ENCODE peak calls at places on chromosomes 3 and 15, in five cellular contexts. S is kidney tubule cell, X is T follicular helper cell, P is GOT3, W is HuH-7. A is an unnamed sample.

GRCh38 chr3:152350764-152351163 is 82.0 kb downstream of the MBNL1 start:
- DNase-seq in S (no peak), X (no peak), P (no peak), W (no peak), A (no peak)

GRCh38 chr3:140917769-140918168 is 23.9 kb upstream of the SLC25A36 start:
- DNase-seq in S (no peak), X (no peak), P (no peak), W (no peak), A (no peak)

GRCh38 chr3:141081141-141081795 is 30.1 kb downstream of the SPSB4 start:
- DNase-seq in S (no peak), X (no peak), P (no peak), W (no peak), A (no peak)

GRCh38 chr3:114363554-114364202 is 69.8 kb downstream of the TIGIT start:
- DNase-seq in S (peak), X (no peak), P (no peak), W (no peak), A (peak)

GRCh38 chr3:149963485-149963884 is 7.2 kb downstream of the PFN2 start:
- DNase-seq in S (no peak), X (no peak), P (no peak), W (no peak), A (no peak)

GRCh38 chr3:24343084-24343783 is 151.4 kb downstream of the THRB start:
- DNase-seq in S (peak), X (no peak), P (no peak), W (no peak), A (no peak)

GRCh38 chr3:183202004-183202722 is 39.6 kb upstream of the LAMP3 start:
- DNase-seq in S (no peak), X (no peak), P (no peak), W (no peak), A (no peak)

GRCh38 chr3:155585384-155585783 is 159.5 kb downstream of the PLCH1 start:
- DNase-seq in S (peak), X (no peak), P (no peak), W (no peak), A (no peak)

GRCh38 chr15:26702381-26702780 is 70.5 kb downstream of the GABRB3 start:
- DNase-seq in S (no peak), X (no peak), P (no peak), W (no peak), A (no peak)

GRCh38 chr15:60255390-60255789 is 142.4 kb downstream of the ANXA2 start:
- DNase-seq in S (peak), X (no peak), P (no peak), W (no peak), A (peak)

GRCh38 chr3:133570139-133570936 is 3.1 kb upstream of the CDV3 start:
- DNase-seq in S (peak), X (no peak), P (no peak), W (no peak), A (peak)

GRCh38 chr3:47781326-47781684 is 388 bp downstream of the SMARCC1 start:
- DNase-seq in S (no peak), X (peak), P (no peak), W (peak), A (peak)

GRCh38 chr3:33174711-33175409 is 43.8 kb downstream of the SUSD5 start:
- DNase-seq in S (no peak), X (no peak), P (no peak), W (no peak), A (no peak)

GRCh38 chr15:95715919-95716318 is 614.6 kb upstream of the NR2F2 start:
- DNase-seq in S (no peak), X (no peak), P (no peak), W (no peak), A (no peak)

GRCh38 chr3:47315069-47315647 is 32.4 kb downstream of the KLHL18 start:
- DNase-seq in S (no peak), X (no peak), P (no peak), W (no peak), A (no peak)

GRCh38 chr3:69294014-69294771 is 91.7 kb downstream of the FRMD4B start:
- DNase-seq in S (peak), X (no peak), P (no peak), W (no peak), A (peak)

GRCh38 chr3:126344380-126345041 is 12.7 kb downstream of the KLF15 start:
- DNase-seq in S (no peak), X (no peak), P (no peak), W (no peak), A (no peak)

GRCh38 chr3:111070772-111071256 is 802 bp upstream of the NECTIN3 start:
- DNase-seq in S (no peak), X (peak), P (peak), W (no peak), A (no peak)

GRCh38 chr3:138724433-138724832 is 110.3 kb downstream of the PIK3CB start:
- DNase-seq in S (no peak), X (no peak), P (no peak), W (no peak), A (no peak)

GRCh38 chr15:69099976-69100375 is 60.5 kb upstream of the GLCE start:
- DNase-seq in S (no peak), X (no peak), P (no peak), W (no peak), A (no peak)

GRCh38 chr3:11717301-11717700 is 73.6 kb upstream of the VGLL4 start:
- DNase-seq in S (peak), X (no peak), P (no peak), W (no peak), A (no peak)

GRCh38 chr15:93289951-93290350 is 200.9 kb upstream of the RGMA start:
- DNase-seq in S (no peak), X (no peak), P (no peak), W (no peak), A (no peak)

GRCh38 chr3:32596926-32597369 is 26.3 kb upstream of the DYNC1LI1 start:
- DNase-seq in S (no peak), X (no peak), P (no peak), W (no peak), A (peak)

GRCh38 chr3:53175613-53176537 is 14.9 kb downstream of the PRKCD start:
- DNase-seq in S (no peak), X (no peak), P (no peak), W (no peak), A (no peak)

GRCh38 chr3:130480736-130481135 is 36.2 kb upstream of the COL6A6 start:
- DNase-seq in S (peak), X (no peak), P (no peak), W (no peak), A (peak)

GRCh38 chr15:73069109-73069508 is 16.8 kb downstream of the NEO1 start:
- DNase-seq in S (no peak), X (no peak), P (no peak), W (no peak), A (no peak)

GRCh38 chr3:151415289-151415688 is 30.7 kb upstream of the P2RY12 start:
- DNase-seq in S (no peak), X (no peak), P (no peak), W (no peak), A (no peak)

GRCh38 chr3:34008191-34008590 is 209.8 kb downstream of the PDCD6IP start:
- DNase-seq in S (peak), X (no peak), P (no peak), W (no peak), A (no peak)

GRCh38 chr3:30934208-30934550 is 39.7 kb upstream of the GADL1 start:
- DNase-seq in S (peak), X (no peak), P (no peak), W (peak), A (peak)

GRCh38 chr15:79978694-79979519 is 7.9 kb upstream of the BCL2A1 start:
- DNase-seq in S (no peak), X (no peak), P (no peak), W (peak), A (peak)

GRCh38 chr3:32640939-32641725 is 43.9 kb upstream of the CNOT10 start:
- DNase-seq in S (no peak), X (no peak), P (no peak), W (no peak), A (no peak)

GRCh38 chr3:85576091-85576690 is 617.4 kb downstream of the CADM2 start:
- DNase-seq in S (peak), X (peak), P (no peak), W (peak), A (peak)

GRCh38 chr3:138440137-138440536 is 5.7 kb downstream of the ESYT3 start:
- DNase-seq in S (peak), X (no peak), P (no peak), W (no peak), A (no peak)

GRCh38 chr3:23685484-23686258 is 120.1 kb upstream of the UBE2E1 start:
- DNase-seq in S (peak), X (no peak), P (peak), W (no peak), A (peak)

GRCh38 chr15:74320358-74321247 is 46.8 kb downstream of the CYP11A1 start:
- DNase-seq in S (peak), X (no peak), P (no peak), W (peak), A (peak)

GRCh38 chr3:17747184-17747889 is 4.9 kb upstream of the TBC1D5 start:
- DNase-seq in S (no peak), X (no peak), P (no peak), W (no peak), A (no peak)

GRCh38 chr3:183515968-183516851 is 39.3 kb downstream of the KLHL6 start:
- DNase-seq in S (no peak), X (peak), P (no peak), W (no peak), A (no peak)

GRCh38 chr3:66490214-66490613 is 10.6 kb downstream of the LRIG1 start:
- DNase-seq in S (no peak), X (no peak), P (no peak), W (no peak), A (no peak)

A was measured in hepatocyte.